ENCODE peak calls at places on chromosomes 7 and 10, in six cellular contexts. U is GM23338, B is PC-9, F is HCT116, O is astrocyte, K is PC-3. N is an unnamed sample.
A peak's percentile ranks its signal among the peaks of the same experiment; 100 is the strongest.

GRCh38 chr7:113289140-113289740 is 170.9 kb upstream of the SMIM30 start:
- DNase-seq in U (peak; percentile 57), B (no peak), F (peak; percentile 51), O (peak; percentile 18), K (peak; percentile 56), N (peak; percentile 23)

GRCh38 chr7:30329706-30330105 is 45.3 kb downstream of the ZNRF2 start:
- DNase-seq in U (no peak), B (no peak), F (no peak), O (no peak), K (no peak), N (no peak)

GRCh38 chr10:111545806-111546205 is 469.0 kb downstream of the ADRA2A start:
- DNase-seq in U (no peak), B (no peak), F (no peak), O (no peak), K (no peak), N (no peak)

GRCh38 chr7:157410831-157411556 is 74.2 kb downstream of the DNAJB6 start:
- DNase-seq in U (no peak), B (no peak), F (no peak), O (no peak), K (no peak), N (no peak)

GRCh38 chr10:27356738-27357137 is 116.1 kb upstream of the ACBD5 start:
- DNase-seq in U (no peak), B (no peak), F (no peak), O (no peak), K (no peak), N (no peak)

GRCh38 chr10:47367646-47368045 is 16.4 kb downstream of the ZNF488 start:
- DNase-seq in U (no peak), B (no peak), F (no peak), O (no peak), K (no peak), N (no peak)

GRCh38 chr7:78039791-78040776 is 241.5 kb downstream of the PHTF2 start:
- DNase-seq in U (peak; percentile 83), B (no peak), F (peak; percentile 23), O (no peak), K (no peak), N (peak; percentile 48)

GRCh38 chr7:75866497-75867389 is 12.1 kb upstream of the RHBDD2 start:
- DNase-seq in U (peak; percentile 90), B (peak; percentile 45), F (peak; percentile 48), O (no peak), K (peak; percentile 66), N (peak; percentile 56)

GRCh38 chr7:5591547-5591899 is 167.9 kb upstream of the TNRC18 start:
- DNase-seq in U (peak; percentile 74), B (peak; percentile 96), F (no peak), O (peak; percentile 81), K (peak; percentile 69), N (no peak)

GRCh38 chr7:70015353-70015752 is 417.1 kb downstream of the AUTS2 start:
- DNase-seq in U (no peak), B (no peak), F (no peak), O (no peak), K (no peak), N (no peak)

GRCh38 chr10:42753126-42753506 is 29.5 kb upstream of the BMS1 start:
- DNase-seq in U (peak; percentile 91), B (no peak), F (peak; percentile 72), O (peak; percentile 25), K (peak; percentile 89), N (peak; percentile 85)

GRCh38 chr10:118045842-118046490 is 775 bp downstream of the RAB11FIP2 start:
- DNase-seq in U (peak; percentile 65), B (peak; percentile 52), F (peak; percentile 12), O (peak; percentile 35), K (peak; percentile 43), N (peak; percentile 42)

GRCh38 chr10:118047363-118047719 is 600 bp upstream of the RAB11FIP2 start:
- DNase-seq in U (no peak), B (no peak), F (no peak), O (no peak), K (no peak), N (peak; percentile 3)

GRCh38 chr10:118042827-118043242 is 3.9 kb downstream of the RAB11FIP2 start:
- DNase-seq in U (no peak), B (no peak), F (no peak), O (no peak), K (no peak), N (no peak)

GRCh38 chr10:118045154-118045841 is 1.4 kb downstream of the RAB11FIP2 start:
- DNase-seq in U (no peak), B (no peak), F (no peak), O (no peak), K (no peak), N (no peak)

GRCh38 chr10:118046491-118047362 is at the start of gene RAB11FIP2:
- DNase-seq in U (peak; percentile 97), B (peak; percentile 68), F (peak; percentile 79), O (peak; percentile 75), K (peak; percentile 75), N (peak; percentile 92)
- TF ChIP-seq CTCF in U (peak; percentile 38), B (no peak), F (peak; percentile 31), O (no peak), K (no peak), N (peak; percentile 40)

GRCh38 chr7:28957064-28957821 is 887 bp downstream of the TRIL start:
- DNase-seq in U (peak; percentile 69), B (no peak), F (no peak), O (no peak), K (no peak), N (peak; percentile 58)
- TF ChIP-seq EZH2 in U (peak; percentile 55), B (no peak), F (no peak), O (peak; percentile 72), K (no peak), N (no peak)

GRCh38 chr10:75247797-75248196 is 12.0 kb upstream of the COMTD1 start:
- DNase-seq in U (no peak), B (no peak), F (no peak), O (no peak), K (no peak), N (no peak)
- TF ChIP-seq CTCF in U (no peak), B (no peak), F (no peak), O (no peak), K (no peak), N (no peak)

GRCh38 chr10:93066544-93066913 is 5.9 kb downstream of the CYP26C1 start:
- DNase-seq in U (no peak), B (no peak), F (no peak), O (no peak), K (no peak), N (no peak)
- TF ChIP-seq EZH2 in U (peak; percentile 58), B (no peak), F (no peak), O (no peak), K (no peak), N (no peak)

GRCh38 chr7:50978633-50979215 is 196.0 kb upstream of the GRB10 start:
- DNase-seq in U (peak; percentile 72), B (no peak), F (no peak), O (peak; percentile 39), K (peak; percentile 55), N (no peak)
- TF ChIP-seq CTCF in U (peak; percentile 24), B (peak; percentile 69), F (peak; percentile 44), O (peak; percentile 36), K (peak; percentile 49), N (no peak)

GRCh38 chr7:128872394-128872824 is 9.8 kb downstream of the ATP6V1F start:
- DNase-seq in U (peak; percentile 84), B (peak; percentile 52), F (no peak), O (no peak), K (peak; percentile 82), N (no peak)
- TF ChIP-seq EZH2 in U (no peak), B (no peak), F (no peak), O (no peak), K (no peak), N (no peak)

DNA sequence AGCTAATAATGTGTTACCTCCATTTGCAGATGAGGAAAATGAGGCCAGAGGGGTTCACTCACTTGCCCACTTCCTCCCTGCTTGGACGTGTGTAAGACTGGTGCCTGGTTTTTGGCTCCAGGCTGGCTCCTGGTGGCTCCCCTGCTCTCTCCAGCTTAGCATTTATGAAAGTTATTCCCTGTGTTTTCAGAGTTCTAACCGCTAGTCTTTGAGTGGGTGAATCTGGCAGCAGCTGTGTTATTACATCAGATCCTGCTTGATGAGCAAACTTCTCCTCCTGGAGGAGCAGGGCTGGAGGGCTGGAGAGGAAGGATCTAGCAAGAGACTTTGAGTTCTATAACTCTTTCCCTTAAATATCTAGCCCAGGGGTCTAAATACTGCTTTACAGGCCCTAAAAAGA is 80.9 kb upstream of the AGBL3 start:
- DNase-seq in U (no peak), B (no peak), F (no peak), O (peak; percentile 94), K (no peak), N (peak; percentile 77)
- TF ChIP-seq CTCF in U (no peak), B (no peak), F (no peak), O (peak; percentile 6), K (no peak), N (peak; percentile 50)